ENCODE peak calls at places on chromosome 2, in eight cellular contexts. E is WTC11, W is MCF 10A, M is body of pancreas, G is MM.1S, S is IMR-90, A is neural crest cell, N is dorsolateral prefrontal cortex. Q is an unnamed sample.

GRCh38 chr2:127421116-127421800 is 3.0 kb downstream of the PROC start:
- DNase-seq in W (no peak), M (no peak), S (no peak), A (no peak), N (no peak), E (no peak), G (no peak), Q (no peak)

GRCh38 chr2:200275281-200276103 is 31.0 kb upstream of the SPATS2L start:
- DNase-seq in G (no peak), W (no peak), N (no peak), A (no peak), S (no peak), E (no peak), M (no peak), Q (no peak)

GRCh38 chr2:199459286-199460100 is 1.8 kb upstream of the SATB2 start:
- DNase-seq in G (peak; percentile 79), E (peak; percentile 91), M (peak; percentile 90), A (peak; percentile 90), W (peak; percentile 94), S (peak; percentile 95), N (peak; percentile 91), Q (peak; percentile 86)

GRCh38 chr2:120779781-120780283 is 44.2 kb downstream of the GLI2 start:
- DNase-seq in G (no peak), W (no peak), E (no peak), M (no peak), N (peak; percentile 70), S (peak; percentile 93), A (no peak), Q (no peak)

GRCh38 chr2:130834923-130835765 is 1.6 kb upstream of the ARHGEF4 start:
- DNase-seq in E (no peak), W (no peak), N (no peak), G (no peak), S (no peak), A (no peak), M (no peak), Q (no peak)

GRCh38 chr2:41621095-41621494 is 426.7 kb upstream of the PKDCC start:
- DNase-seq in M (no peak), W (no peak), A (no peak), G (no peak), N (no peak), S (no peak), E (no peak), Q (no peak)

GRCh38 chr2:68943581-68944568 is 8.8 kb downstream of the GKN2 start:
- DNase-seq in S (peak; percentile 64), N (peak; percentile 43), W (peak; percentile 79), G (peak; percentile 63), A (peak; percentile 75), M (peak; percentile 62), E (peak; percentile 70), Q (no peak)

GRCh38 chr2:118848381-118849225 is 1.2 kb upstream of the EN1 start:
- DNase-seq in S (no peak), M (no peak), G (no peak), A (peak; percentile 30), W (no peak), E (no peak), N (no peak), Q (no peak)

GRCh38 chr2:28626376-28626775 is 125.3 kb upstream of the PPP1CB start:
- DNase-seq in M (no peak), W (no peak), G (no peak), E (no peak), S (no peak), N (no peak), A (no peak), Q (no peak)

GRCh38 chr2:46365913-46366674 is 68.9 kb downstream of the EPAS1 start:
- DNase-seq in M (no peak), G (no peak), A (no peak), W (no peak), S (peak; percentile 27), E (no peak), N (no peak), Q (no peak)
- TF ChIP-seq CTCF in M (no peak), G (peak; percentile 40), A (peak; percentile 60), W (peak; percentile 11), S (peak; percentile 59), E (no peak), N (peak; percentile 48), Q (peak; percentile 52)

GRCh38 chr2:197804049-197804757 is at the start of gene PLCL1:
- DNase-seq in N (peak; percentile 98), A (peak; percentile 84), M (peak; percentile 94), E (peak; percentile 96), W (peak; percentile 92), S (peak; percentile 87), G (peak; percentile 95), Q (peak; percentile 73)
- TF ChIP-seq CTCF in N (no peak), A (no peak), M (peak; percentile 12), E (no peak), W (no peak), S (no peak), G (no peak), Q (no peak)

DNA sequence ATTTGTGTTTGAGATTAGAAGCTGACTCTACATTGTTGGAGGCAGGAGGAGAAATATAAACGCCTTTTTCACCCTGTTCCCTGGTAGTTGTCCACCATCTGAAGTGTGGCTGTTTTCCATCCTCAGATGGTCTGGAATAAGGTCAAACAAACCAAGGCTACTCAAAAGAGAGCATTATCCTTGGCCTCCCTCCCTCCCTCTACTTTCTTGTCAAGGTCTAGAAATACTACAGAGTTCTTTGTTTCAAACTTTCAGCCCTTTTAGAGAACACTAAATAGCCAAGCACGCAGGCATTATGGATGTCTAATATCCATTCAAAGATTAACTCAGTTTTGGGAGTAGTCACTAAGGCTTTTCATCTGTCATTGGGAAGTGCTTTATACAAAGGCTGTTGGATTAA is 215.8 kb upstream of the ITGA4 start:
- DNase-seq in A (no peak), S (no peak), W (no peak), M (no peak), E (no peak), N (no peak), G (no peak), Q (no peak)
- TF ChIP-seq CTCF in A (no peak), S (no peak), W (no peak), M (no peak), E (no peak), N (no peak), G (no peak), Q (no peak)

GRCh38 chr2:49044680-49045079 is 109.6 kb downstream of the FSHR start:
- DNase-seq in G (peak; percentile 12), M (no peak), W (peak; percentile 10), N (no peak), A (no peak), S (no peak), E (no peak), Q (no peak)
- TF ChIP-seq CTCF in G (peak; percentile 19), M (no peak), W (no peak), N (no peak), A (peak; percentile 42), S (no peak), E (no peak), Q (no peak)

GRCh38 chr2:232488721-232489300 is 1.2 kb upstream of the ECEL1 start:
- DNase-seq in G (no peak), W (no peak), N (no peak), E (no peak), A (no peak), S (no peak), M (no peak), Q (no peak)

GRCh38 chr2:232489516-232490220 is 2.0 kb upstream of the ECEL1 start:
- DNase-seq in G (no peak), A (no peak), W (no peak), S (no peak), E (no peak), N (no peak), M (no peak), Q (no peak)

GRCh38 chr2:232486558-232487384 is 863 bp downstream of the ECEL1 start:
- DNase-seq in A (no peak), S (no peak), E (peak; percentile 44), M (no peak), N (no peak), W (no peak), G (no peak), Q (no peak)

GRCh38 chr2:232487385-232488096 is at the start of gene ECEL1:
- DNase-seq in N (no peak), M (no peak), G (no peak), W (no peak), S (no peak), A (peak; percentile 35), E (peak; percentile 46), Q (no peak)

GRCh38 chr2:232488097-232488711 is 570 bp upstream of the ECEL1 start:
- DNase-seq in W (no peak), E (peak; percentile 61), N (no peak), G (no peak), A (no peak), M (no peak), S (no peak), Q (no peak)
- TF ChIP-seq CTCF in W (no peak), E (no peak), N (no peak), G (no peak), A (no peak), M (no peak), S (no peak), Q (no peak)

DNA sequence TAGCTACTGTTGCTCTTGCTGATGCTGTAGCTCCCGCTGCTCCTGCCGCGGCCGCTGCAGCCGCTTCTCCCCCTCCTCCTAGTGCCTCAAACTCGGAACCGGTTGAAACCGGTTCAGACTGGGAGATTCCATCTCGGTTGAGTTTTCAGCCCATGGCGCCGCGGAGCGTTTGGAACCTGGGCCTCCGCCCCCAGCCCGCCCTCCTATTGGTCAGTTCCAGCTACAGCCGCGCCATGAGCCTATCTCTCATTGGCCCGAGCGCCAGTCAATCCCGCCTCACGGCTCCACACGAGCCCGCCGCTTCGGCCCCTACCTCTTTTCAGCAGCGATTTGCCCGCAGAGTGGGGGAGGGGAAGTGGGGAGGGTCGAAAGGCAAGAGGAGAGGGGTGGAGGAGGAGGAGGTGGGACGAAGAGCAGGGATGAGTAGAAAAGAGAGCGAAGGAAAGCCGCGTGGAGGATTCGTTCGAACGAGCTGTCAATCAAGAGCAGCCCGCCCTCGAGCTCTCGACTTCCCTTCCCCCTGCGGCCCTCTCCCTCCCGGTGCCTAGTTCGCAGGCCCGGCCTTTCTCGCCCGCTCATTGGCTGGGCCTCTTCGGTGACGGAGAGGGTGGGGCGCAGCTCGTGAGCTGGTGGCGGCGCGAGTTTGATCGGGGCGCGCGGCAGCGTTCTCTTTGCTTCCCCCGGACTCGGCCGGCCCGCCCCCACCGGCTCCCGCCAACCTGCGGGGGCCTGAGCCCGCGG is at the start of gene XPO1:
- DNase-seq in W (peak; percentile 100), A (peak; percentile 99), N (peak; percentile 99), S (peak; percentile 99), G (peak; percentile 99), M (peak; percentile 99), E (peak; percentile 100), Q (peak; percentile 99)
- TF ChIP-seq CTCF in W (no peak), A (no peak), N (no peak), S (no peak), G (no peak), M (no peak), E (no peak), Q (no peak)

DNA sequence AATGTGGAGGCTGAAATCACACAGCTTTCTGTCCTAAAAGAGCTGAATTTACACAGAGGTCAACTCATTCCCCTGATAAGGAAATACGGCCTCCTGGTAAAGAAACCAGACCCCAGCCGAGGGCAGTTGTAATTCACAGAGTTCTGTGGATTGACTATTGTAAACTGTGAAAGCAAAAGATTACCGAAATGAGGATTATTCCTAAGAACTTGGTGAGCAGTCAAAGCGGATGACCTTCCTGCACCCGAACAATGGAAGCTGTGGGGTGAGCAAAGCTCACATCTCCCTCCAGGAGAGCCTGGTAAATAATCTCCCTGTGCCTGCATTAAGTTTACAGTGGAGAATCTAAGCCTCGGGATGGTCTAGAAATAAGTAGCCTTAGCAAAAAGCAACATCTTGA is 138.2 kb upstream of the PXDN start:
- DNase-seq in E (no peak), W (no peak), N (no peak), G (no peak), A (no peak), S (no peak), M (no peak), Q (no peak)
- TF ChIP-seq CTCF in E (no peak), W (no peak), N (no peak), G (no peak), A (no peak), S (no peak), M (no peak), Q (no peak)

GRCh38 chr2:30147715-30148611 is 1.2 kb downstream of the YPEL5 start:
- DNase-seq in M (peak; percentile 84), S (peak; percentile 40), A (peak; percentile 78), W (peak; percentile 56), E (peak; percentile 78), G (peak; percentile 68), N (peak; percentile 69), Q (peak; percentile 14)
- TF ChIP-seq CTCF in M (peak; percentile 44), S (peak; percentile 64), A (peak; percentile 55), W (peak; percentile 60), E (no peak), G (peak; percentile 39), N (peak; percentile 37), Q (peak; percentile 27)

Q was measured in AG09319.